ENCODE peak calls at places on chromosomes 12 and 14, in seven cellular contexts. S, K, Y, U, Q, R and F are unnamed samples. For H3K4me1, the result is how much of the 10 kb centered on the place peaks cover.

GRCh38 chr14:76918176-76918750 is 92.1 kb downstream of the LRRC74A start:
- DNase-seq in S (no peak), K (no peak), Y (no peak), U (no peak), Q (peak), R (no peak), F (no peak)

GRCh38 chr14:53011053-53011462 is 60.2 kb upstream of the FERMT2 start:
- DNase-seq in S (peak), K (peak), Y (peak), U (no peak), Q (peak), R (peak), F (peak)

GRCh38 chr12:77521458-77522115 is 309.1 kb upstream of the NAV3 start:
- DNase-seq in S (no peak), K (no peak), Y (no peak), U (no peak), Q (peak), R (no peak), F (no peak)

GRCh38 chr12:115599251-115599811 is 678.2 kb downstream of the MED13L start:
- DNase-seq in S (peak), K (peak), Y (no peak), U (no peak), Q (no peak), R (no peak), F (peak)

GRCh38 chr12:116520801-116521471 is 38.2 kb upstream of the MAP1LC3B2 start:
- DNase-seq in S (no peak), K (no peak), Y (no peak), U (no peak), Q (peak), R (no peak), F (no peak)

GRCh38 chr14:103118019-103118662 is 5.1 kb upstream of the TNFAIP2 start:
- DNase-seq in S (no peak), K (no peak), Y (no peak), U (no peak), Q (peak), R (no peak), F (no peak)

GRCh38 chr14:87575378-87575777 is 417.6 kb downstream of the GALC start:
- DNase-seq in S (no peak), K (no peak), Y (no peak), U (no peak), Q (no peak), R (no peak), F (no peak)

GRCh38 chr12:65279387-65280112 is 1.1 kb downstream of the MSRB3 start:
- DNase-seq in S (no peak), K (no peak), Y (no peak), U (no peak), Q (peak), R (no peak), F (no peak)

GRCh38 chr12:59393506-59393905 is 202.3 kb upstream of the SLC16A7 start:
- DNase-seq in S (no peak), K (no peak), Y (no peak), U (no peak), Q (no peak), R (no peak), F (no peak)

DNA sequence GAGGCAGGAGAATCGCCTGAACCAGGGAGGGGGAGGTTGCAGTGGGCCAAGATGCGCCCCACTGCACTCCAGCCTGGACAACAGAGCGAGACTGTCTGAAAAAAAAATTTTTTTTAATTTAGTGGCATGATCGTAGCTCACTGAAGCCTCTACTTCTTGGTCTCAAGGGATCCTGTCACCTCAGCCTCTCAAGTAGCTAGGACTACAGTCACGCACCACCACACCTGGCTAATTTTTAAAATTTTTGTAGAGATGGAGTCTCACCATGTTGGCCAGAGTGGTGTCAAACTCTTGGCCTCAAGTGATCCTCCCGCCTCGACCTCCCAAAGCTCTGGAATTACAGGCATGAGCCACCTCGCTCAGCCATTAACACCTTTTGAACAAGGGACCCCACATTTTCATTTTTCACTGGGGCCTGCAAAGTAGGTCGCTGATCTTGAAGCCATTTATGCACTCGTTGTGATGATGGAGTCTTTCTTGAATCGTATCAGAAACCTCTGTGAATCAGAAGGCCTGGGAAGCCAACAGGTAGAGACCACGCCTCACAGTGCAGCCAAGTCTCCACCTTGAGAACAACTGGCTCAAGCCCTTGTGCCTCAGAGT is 5.9 kb downstream of the HCAR1 start:
- DNase-seq in S (no peak), K (no peak), Y (no peak), U (peak), Q (no peak), R (no peak), F (no peak)
- H3K4me1 ChIP-seq in S (under half), K (under half), Y (under half), U (half or more), Q (under half), R (under half), F (under half)

GRCh38 chr14:22807432-22808087 is 7.7 kb downstream of the SLC7A7 start:
- DNase-seq in S (no peak), K (no peak), Y (no peak), U (no peak), Q (no peak), R (no peak), F (no peak)
- H2AFZ ChIP-seq in S (no peak), K (no peak), Y (peak), U (no peak), Q (no peak), R (no peak), F (no peak)

GRCh38 chr12:106082216-106083175 is 56.3 kb downstream of the NUAK1 start:
- DNase-seq in S (no peak), K (no peak), Y (no peak), U (no peak), Q (no peak), R (no peak), F (no peak)
- H3K27ac ChIP-seq in S (no peak), K (no peak), Y (no peak), U (no peak), Q (peak), R (no peak), F (no peak)

GRCh38 chr14:100393362-100393761 is 70.2 kb downstream of the SLC25A47 start:
- DNase-seq in S (no peak), K (no peak), Y (no peak), U (no peak), Q (no peak), R (no peak), F (no peak)

GRCh38 chr14:100392266-100392850 is 69.2 kb downstream of the SLC25A47 start:
- DNase-seq in S (no peak), K (no peak), Y (no peak), U (no peak), Q (peak), R (no peak), F (no peak)

GRCh38 chr14:100393906-100394732 is 71.0 kb downstream of the SLC25A47 start:
- DNase-seq in S (no peak), K (no peak), Y (no peak), U (no peak), Q (no peak), R (no peak), F (no peak)

GRCh38 chr14:100396266-100396795 is 73.2 kb downstream of the SLC25A47 start:
- DNase-seq in S (no peak), K (no peak), Y (no peak), U (no peak), Q (no peak), R (no peak), F (no peak)

DNA sequence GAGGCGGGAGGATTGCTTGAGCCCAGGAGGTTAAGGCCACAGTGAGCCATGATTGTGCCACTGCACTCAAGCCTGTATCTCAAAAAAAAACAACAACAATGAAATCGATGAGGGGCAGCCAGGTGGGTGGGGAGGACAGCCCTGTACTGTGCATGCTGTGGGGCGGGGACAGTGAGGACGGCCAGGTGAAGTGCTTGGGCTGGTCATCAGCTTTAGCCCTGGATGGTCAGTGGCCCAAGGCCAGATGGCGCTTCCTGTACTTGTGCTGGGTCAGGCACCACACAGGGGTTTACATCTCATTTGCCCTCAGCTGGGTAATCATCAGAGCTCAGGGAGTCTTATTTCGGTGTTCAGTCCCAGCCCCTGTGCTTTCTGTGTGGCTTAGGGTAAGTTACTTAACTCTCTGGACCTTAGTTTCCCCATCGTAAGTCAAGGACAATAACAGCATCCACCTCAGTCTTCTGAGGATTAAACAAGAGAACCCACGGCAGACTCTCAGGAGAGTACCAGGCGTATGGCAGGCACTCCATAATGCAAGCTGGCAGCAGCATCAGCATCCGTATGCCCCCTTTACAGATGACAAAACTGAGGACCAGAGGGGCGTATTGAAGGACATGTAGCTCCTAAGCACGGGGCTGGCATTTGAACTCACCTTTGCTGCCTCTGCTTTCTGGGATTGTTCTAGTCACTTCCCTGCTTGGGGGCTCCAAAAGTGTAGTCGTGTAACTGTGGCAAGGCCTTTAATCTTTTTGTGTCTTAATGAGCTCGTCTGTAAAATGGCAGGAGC is 71.9 kb downstream of the SLC25A47 start:
- DNase-seq in S (no peak), K (no peak), Y (no peak), U (no peak), Q (no peak), R (no peak), F (no peak)
- H3K4me1 ChIP-seq in S (under half), K (under half), Y (under half), U (under half), Q (under half), R (under half), F (half or more)